ENCODE peak calls at places on chromosomes 5 and 9, in five cellular contexts. I is H9; O is activated naive CD4-positive, alpha-beta T cell; U is BE2C; Q is activated naive CD8-positive, alpha-beta T cell treated with anti-CD3 and anti-CD28 coated beads, Interleukin-2, amount 50 U/mL, for 24 hours. K is an unnamed sample.

GRCh38 chr5:168311061-168311566 is 19.7 kb downstream of the WWC1 start:
- DNase-seq in O (no peak), Q (no peak), U (no peak), I (peak; percentile 81), K (no peak)

GRCh38 chr9:110599468-110599867 is 19.9 kb upstream of the SVEP1 start:
- DNase-seq in I (peak; percentile 59), O (no peak), U (peak; percentile 19), Q (no peak), K (no peak)

GRCh38 chr9:127537014-127537413 is 75.1 kb upstream of the STXBP1 start:
- DNase-seq in U (no peak), I (no peak), Q (no peak), O (no peak), K (no peak)

GRCh38 chr5:131589510-131590348 is 45.3 kb downstream of the RAPGEF6 start:
- DNase-seq in Q (no peak), I (peak; percentile 69), U (peak; percentile 59), O (no peak), K (peak; percentile 47)

GRCh38 chr5:66744040-66744439 is 147.8 kb downstream of the MAST4 start:
- DNase-seq in U (peak; percentile 13), I (no peak), O (no peak), Q (no peak), K (no peak)

GRCh38 chr5:107389130-107389553 is 281.6 kb downstream of the EFNA5 start:
- DNase-seq in I (no peak), U (no peak), Q (no peak), O (no peak), K (no peak)

GRCh38 chr9:22201256-22201655 is 192.2 kb upstream of the CDKN2B start:
- DNase-seq in O (no peak), Q (no peak), I (no peak), U (no peak), K (no peak)

GRCh38 chr5:6177926-6178325 is 200.4 kb downstream of the MED10 start:
- DNase-seq in Q (no peak), O (no peak), U (no peak), I (no peak), K (no peak)

GRCh38 chr9:297104-297794 is 82.6 kb downstream of the DOCK8 start:
- DNase-seq in U (no peak), O (no peak), I (no peak), Q (no peak), K (no peak)

GRCh38 chr5:93574041-93574938 is 6.7 kb downstream of the NR2F1-AS1 start:
- DNase-seq in Q (no peak), U (no peak), O (no peak), I (no peak), K (no peak)

GRCh38 chr9:13360188-13360587 is 80.7 kb upstream of the MPDZ start:
- DNase-seq in U (no peak), I (no peak), Q (no peak), O (no peak), K (no peak)

GRCh38 chr5:116145416-116145815 is 60.6 kb downstream of the COMMD10 start:
- DNase-seq in U (no peak), O (no peak), I (no peak), Q (peak; percentile 6), K (no peak)

GRCh38 chr9:73237140-73237539 is 85.5 kb downstream of the ANXA1 start:
- DNase-seq in O (no peak), I (no peak), U (no peak), Q (no peak), K (no peak)

GRCh38 chr9:130327781-130328348 is 62.3 kb downstream of the HMCN2 start:
- DNase-seq in U (peak; percentile 93), O (no peak), Q (no peak), I (no peak), K (no peak)

GRCh38 chr9:5008206-5008605 is 23.1 kb downstream of the JAK2 start:
- DNase-seq in U (no peak), I (no peak), Q (no peak), O (no peak), K (no peak)

GRCh38 chr5:93580387-93581100 is 475 bp downstream of the NR2F1-AS1 start:
- DNase-seq in O (no peak), U (peak; percentile 46), I (no peak), Q (no peak), K (no peak)

GRCh38 chr5:136028782-136029742 is at the start of gene TGFBI:
- DNase-seq in O (no peak), U (no peak), Q (no peak), I (peak; percentile 73), K (no peak)

GRCh38 chr5:176658007-176658599 is 10.8 kb downstream of the TSPAN17 start:
- DNase-seq in I (peak; percentile 84), O (peak; percentile 60), Q (peak; percentile 74), U (peak; percentile 82), K (peak; percentile 56)

GRCh38 chr9:134664446-134664845 is 22.8 kb downstream of the COL5A1 start:
- DNase-seq in Q (no peak), I (no peak), U (no peak), O (no peak), K (no peak)

GRCh38 chr5:82735160-82735789 is 341.9 kb downstream of the TMEM167A start:
- DNase-seq in U (no peak), O (no peak), I (no peak), Q (no peak), K (no peak)

GRCh38 chr9:31236344-31236743 is 1148.1 kb upstream of the ACO1 start:
- DNase-seq in U (no peak), I (no peak), Q (no peak), O (no peak), K (no peak)

GRCh38 chr5:75685141-75685540 is 32.1 kb downstream of the POC5 start:
- DNase-seq in O (no peak), I (no peak), U (no peak), Q (no peak), K (no peak)

GRCh38 chr5:73906277-73906676 is 280.3 kb downstream of the ARHGEF28 start:
- DNase-seq in U (no peak), I (no peak), Q (no peak), O (no peak), K (no peak)

GRCh38 chr5:148685520-148686134 is 31.3 kb upstream of the HTR4 start:
- DNase-seq in Q (no peak), I (no peak), U (no peak), O (no peak), K (no peak)

GRCh38 chr5:179410291-179411160 is 65.3 kb upstream of the ADAMTS2 start:
- DNase-seq in I (no peak), O (no peak), U (peak; percentile 70), Q (no peak), K (no peak)

GRCh38 chr5:173890195-173890951 is 2.2 kb downstream of the CPEB4 start:
- DNase-seq in U (peak; percentile 66), Q (no peak), O (no peak), I (peak; percentile 39), K (no peak)

GRCh38 chr5:170630711-170631141 is 126.9 kb downstream of the KCNIP1 start:
- DNase-seq in I (no peak), O (no peak), Q (no peak), U (no peak), K (no peak)

GRCh38 chr5:175900131-175900530 is 28.8 kb downstream of the CPLX2 start:
- DNase-seq in U (no peak), I (no peak), O (no peak), Q (no peak), K (no peak)